ENCODE peak calls at places on chromosomes 4 and X, in nine cellular contexts. W is T follicular helper cell, L is HT-29, E is astrocyte of the hippocampus, D is neural crest cell, K is A172, M is fibroblast of pulmonary artery, V is bronchial epithelial cell, G is fibroblast of the conjunctiva. R is an unnamed sample.

GRCh38 chr4:138650917-138651564 is 364.5 kb upstream of the NOCT start:
- DNase-seq in E (peak), W (no peak), V (peak), G (peak), K (peak), M (peak), L (no peak), D (no peak), R (no peak)

GRCh38 chr4:30720021-30720655 is at the start of gene PCDH7:
- DNase-seq in D (peak), M (peak), G (no peak), L (no peak), E (peak), W (no peak), K (peak), V (peak), R (no peak)

GRCh38 chr4:154490589-154491340 is 834 bp downstream of the DCHS2 start:
- DNase-seq in G (no peak), W (no peak), L (no peak), E (peak), D (peak), M (no peak), V (no peak), K (no peak), R (no peak)

GRCh38 chrX:106802388-106803275 is at the start of gene TBC1D8B:
- DNase-seq in L (peak), V (peak), M (peak), E (peak), D (peak), G (peak), K (peak), W (peak), R (peak)

GRCh38 chr4:168604496-168605373 is 107.9 kb downstream of the PALLD start:
- DNase-seq in G (no peak), W (no peak), D (no peak), M (peak), E (peak), V (peak), K (peak), L (no peak), R (peak)

GRCh38 chrX:19513383-19513782 is 1.9 kb downstream of the MAP3K15 start:
- DNase-seq in E (no peak), K (no peak), M (no peak), D (no peak), G (no peak), V (peak), W (no peak), L (no peak), R (no peak)

GRCh38 chrX:66931713-66932112 is 292.8 kb upstream of the EDA2R start:
- DNase-seq in E (no peak), L (no peak), K (no peak), G (no peak), D (no peak), V (no peak), W (no peak), M (no peak), R (no peak)

GRCh38 chr4:96753216-96753615 is 913.3 kb downstream of the PDHA2 start:
- DNase-seq in G (no peak), V (no peak), W (no peak), L (no peak), M (no peak), D (no peak), E (peak), K (no peak), R (no peak)

GRCh38 chrX:11460347-11460746 is 167.1 kb downstream of the AMELX start:
- DNase-seq in K (no peak), W (no peak), L (no peak), V (no peak), D (no peak), M (no peak), E (no peak), G (no peak), R (no peak)

GRCh38 chr4:10024303-10024702 is 3.0 kb upstream of the SLC2A9 start:
- DNase-seq in G (no peak), L (no peak), D (no peak), V (no peak), K (no peak), E (no peak), W (no peak), M (no peak), R (no peak)

GRCh38 chr4:182338731-182339130 is 95.5 kb downstream of the TENM3 start:
- DNase-seq in V (no peak), W (no peak), L (no peak), K (no peak), E (peak), G (no peak), M (no peak), D (no peak), R (no peak)

GRCh38 chrX:45803383-45803921 is 602.8 kb upstream of the DIPK2B start:
- DNase-seq in G (peak), V (peak), K (peak), E (peak), M (peak), W (no peak), L (no peak), D (no peak), R (no peak)

GRCh38 chr4:165355900-165356300 is 22.9 kb upstream of the CPE start:
- DNase-seq in G (peak), D (peak), L (peak), V (peak), E (peak), W (no peak), K (no peak), M (no peak), R (peak)

GRCh38 chr4:155807021-155807420 is 48.2 kb downstream of the GUCY1B1 start:
- DNase-seq in G (no peak), L (no peak), M (peak), D (no peak), V (no peak), W (no peak), E (peak), K (no peak), R (peak)

R was measured in COLO829.